ENCODE peak calls at places on chromosomes 2 and 18, in four cellular contexts. T is stimulated activated CD4-positive, alpha-beta T cell treated with anti-CD3 and anti-CD28 coated beads, Interleukin-15, amount 100 ng/mL, for 24 hours; X is T-helper 1 cell; Z is AML-193. B is an unnamed sample.

GRCh38 chr2:26623541-26624497 is 17.3 kb downstream of the CIB4 start:
- DNase-seq in X (no peak), Z (no peak), T (no peak), B (no peak)

GRCh38 chr2:69082430-69082997 is 69.5 kb downstream of the ANTXR1 start:
- DNase-seq in Z (no peak), T (no peak), X (no peak), B (no peak)

GRCh38 chr2:133338224-133338623 is 230.0 kb downstream of the NCKAP5 start:
- DNase-seq in T (no peak), X (no peak), Z (no peak), B (no peak)

GRCh38 chr18:13809521-13810252 is 14.3 kb upstream of the MC5R start:
- DNase-seq in Z (no peak), X (no peak), T (no peak), B (no peak)

GRCh38 chr18:57480724-57481123 is 45.5 kb downstream of the ONECUT2 start:
- DNase-seq in T (no peak), X (no peak), Z (no peak), B (no peak)

GRCh38 chr18:8705941-8706544 is 687 bp downstream of the MTCL1 start:
- DNase-seq in T (peak; percentile 30), Z (no peak), X (no peak), B (peak; percentile 32)

GRCh38 chr2:64311948-64312621 is 141.9 kb upstream of the LGALSL start:
- DNase-seq in Z (peak; percentile 2), X (no peak), T (no peak), B (no peak)

GRCh38 chr2:230921806-230922595 is 3.0 kb downstream of the GPR55 start:
- DNase-seq in Z (no peak), X (no peak), T (no peak), B (no peak)

GRCh38 chr2:119958642-119959268 is 54.1 kb upstream of the EPB41L5 start:
- DNase-seq in T (no peak), Z (no peak), X (no peak), B (no peak)

GRCh38 chr2:118012778-118013177 is 1.1 kb downstream of the CCDC93 start:
- DNase-seq in Z (no peak), X (no peak), T (peak; percentile 4), B (no peak)

GRCh38 chr18:24227976-24228660 is 89.3 kb downstream of the CABYR start:
- DNase-seq in Z (no peak), X (no peak), T (no peak), B (no peak)

GRCh38 chr2:26605195-26605968 is 35.8 kb downstream of the CIB4 start:
- DNase-seq in T (peak; percentile 33), Z (peak; percentile 25), X (no peak), B (no peak)

GRCh38 chr2:96315005-96315399 is 9.7 kb upstream of the SNRNP200 start:
- DNase-seq in T (no peak), Z (no peak), X (no peak), B (no peak)

GRCh38 chr18:58211510-58211909 is 167.5 kb downstream of the NEDD4L start:
- DNase-seq in T (no peak), Z (no peak), X (no peak), B (no peak)